ENCODE peak calls at places on chromosomes 13 and 19, in eight cellular contexts. One of them, this sample, is unnamed. For H3K4me1, the result is how much of the 10 kb centered on the place peaks cover.

GRCh38 chr19:47646924-47647323 is 38.0 kb downstream of the BICRA start:
- DNase-seq in psoas muscle: no peak
- DNase-seq in uterus: no peak
- DNase-seq in CD8-positive, alpha-beta T cell: no peak
- DNase-seq in IMR-90: no peak
- DNase-seq in GM23338: no peak
- DNase-seq in thoracic aorta: no peak
- DNase-seq in ovary: no peak
- DNase-seq in this sample: no peak

GRCh38 chr13:77699059-77699680 is 1.7 kb downstream of the SLAIN1 start:
- DNase-seq in GM23338: no peak
- DNase-seq in IMR-90: no peak
- DNase-seq in thoracic aorta: no peak
- DNase-seq in uterus: no peak
- DNase-seq in ovary: no peak
- DNase-seq in CD8-positive, alpha-beta T cell: no peak
- DNase-seq in psoas muscle: no peak
- DNase-seq in this sample: no peak

GRCh38 chr19:4374451-4375163 is 25.7 kb downstream of the SH3GL1 start:
- DNase-seq in IMR-90: peak
- DNase-seq in uterus: peak
- DNase-seq in CD8-positive, alpha-beta T cell: no peak
- DNase-seq in psoas muscle: peak
- DNase-seq in ovary: peak
- DNase-seq in thoracic aorta: peak
- DNase-seq in GM23338: no peak
- DNase-seq in this sample: peak

GRCh38 chr13:106378263-106378662 is 157.2 kb downstream of the EFNB2 start:
- DNase-seq in ovary: no peak
- DNase-seq in GM23338: no peak
- DNase-seq in IMR-90: no peak
- DNase-seq in psoas muscle: no peak
- DNase-seq in CD8-positive, alpha-beta T cell: no peak
- DNase-seq in thoracic aorta: no peak
- DNase-seq in uterus: no peak
- DNase-seq in this sample: no peak

GRCh38 chr13:92122454-92122853 is 724.0 kb downstream of the GPC5 start:
- DNase-seq in uterus: no peak
- DNase-seq in ovary: no peak
- DNase-seq in IMR-90: no peak
- DNase-seq in GM23338: no peak
- DNase-seq in thoracic aorta: no peak
- DNase-seq in psoas muscle: no peak
- DNase-seq in CD8-positive, alpha-beta T cell: no peak
- DNase-seq in this sample: no peak

GRCh38 chr19:8215783-8216182 is 6.6 kb downstream of the CERS4 start:
- DNase-seq in ovary: no peak
- DNase-seq in psoas muscle: no peak
- DNase-seq in thoracic aorta: no peak
- DNase-seq in IMR-90: no peak
- DNase-seq in uterus: no peak
- DNase-seq in GM23338: no peak
- DNase-seq in CD8-positive, alpha-beta T cell: no peak
- DNase-seq in this sample: no peak

GRCh38 chr19:7199613-7200533 is 94.3 kb downstream of the INSR start:
- DNase-seq in GM23338: no peak
- DNase-seq in CD8-positive, alpha-beta T cell: no peak
- DNase-seq in uterus: no peak
- DNase-seq in thoracic aorta: no peak
- DNase-seq in psoas muscle: no peak
- DNase-seq in IMR-90: peak
- DNase-seq in ovary: no peak
- DNase-seq in this sample: no peak

GRCh38 chr13:58611117-58611516 is 979.6 kb downstream of the PCDH17 start:
- DNase-seq in thoracic aorta: no peak
- DNase-seq in psoas muscle: no peak
- DNase-seq in uterus: no peak
- DNase-seq in ovary: no peak
- DNase-seq in CD8-positive, alpha-beta T cell: no peak
- DNase-seq in GM23338: no peak
- DNase-seq in IMR-90: no peak
- DNase-seq in this sample: no peak

GRCh38 chr19:17741456-17741855 is 9.8 kb upstream of the FCHO1 start:
- DNase-seq in uterus: no peak
- DNase-seq in GM23338: no peak
- DNase-seq in CD8-positive, alpha-beta T cell: no peak
- DNase-seq in IMR-90: no peak
- DNase-seq in ovary: no peak
- DNase-seq in psoas muscle: no peak
- DNase-seq in thoracic aorta: no peak
- DNase-seq in this sample: no peak

GRCh38 chr13:45713106-45713690 is 11.1 kb downstream of the CBY2 start:
- DNase-seq in IMR-90: no peak
- DNase-seq in ovary: no peak
- DNase-seq in uterus: no peak
- DNase-seq in CD8-positive, alpha-beta T cell: no peak
- DNase-seq in psoas muscle: no peak
- DNase-seq in GM23338: no peak
- DNase-seq in thoracic aorta: no peak
- DNase-seq in this sample: peak

GRCh38 chr13:67147257-67148218 is 82.6 kb downstream of the PCDH9 start:
- DNase-seq in CD8-positive, alpha-beta T cell: no peak
- DNase-seq in uterus: no peak
- DNase-seq in thoracic aorta: no peak
- DNase-seq in psoas muscle: no peak
- DNase-seq in ovary: no peak
- DNase-seq in IMR-90: peak
- DNase-seq in GM23338: peak
- DNase-seq in this sample: no peak

GRCh38 chr19:48844472-48844871 is 8.2 kb upstream of the HSD17B14 start:
- DNase-seq in uterus: no peak
- DNase-seq in ovary: no peak
- DNase-seq in psoas muscle: no peak
- DNase-seq in thoracic aorta: no peak
- DNase-seq in GM23338: peak
- DNase-seq in CD8-positive, alpha-beta T cell: no peak
- DNase-seq in IMR-90: peak
- DNase-seq in this sample: no peak

DNA sequence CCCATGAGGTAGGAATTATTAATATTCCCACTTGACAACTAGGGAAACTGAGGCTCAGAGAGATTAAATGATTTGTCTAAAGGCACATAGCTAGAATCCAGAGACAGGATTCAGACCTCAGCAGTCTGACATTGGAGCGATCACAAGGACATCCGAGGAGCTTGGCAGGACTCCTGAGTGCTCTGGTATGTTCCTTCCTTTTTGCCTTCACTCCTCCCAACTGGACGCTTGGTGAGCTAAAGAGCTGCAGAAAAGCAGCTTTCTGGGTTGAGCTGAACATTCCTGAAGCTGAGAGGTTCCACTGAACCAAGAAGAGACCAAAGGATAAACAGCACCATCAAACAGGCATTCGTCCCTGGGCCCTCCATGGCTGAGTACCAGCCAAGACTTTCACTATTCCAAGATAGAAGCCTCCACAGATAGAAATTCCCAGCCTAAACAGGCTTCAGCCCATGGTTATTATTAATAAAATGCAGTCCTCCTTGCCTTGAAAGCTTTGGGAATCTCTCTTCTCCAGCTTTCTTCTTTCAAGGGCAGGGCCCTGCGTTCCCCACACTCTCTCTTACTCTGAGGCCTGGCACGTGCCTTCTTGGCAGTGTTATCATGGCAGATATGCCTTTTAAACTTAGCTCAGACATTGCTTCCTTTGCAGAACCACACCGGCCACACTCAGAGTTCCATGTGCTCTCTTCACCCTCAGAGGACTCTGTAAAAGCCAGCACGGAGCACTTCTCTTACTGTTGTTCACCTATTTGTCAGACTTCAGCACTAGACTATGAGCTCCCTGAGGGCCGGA is 97.1 kb downstream of the CYSLTR2 start:
- DNase-seq in CD8-positive, alpha-beta T cell: no peak
- DNase-seq in psoas muscle: peak
- DNase-seq in GM23338: no peak
- DNase-seq in IMR-90: no peak
- DNase-seq in ovary: peak
- DNase-seq in uterus: peak
- DNase-seq in thoracic aorta: no peak
- DNase-seq in this sample: no peak
- TF ChIP-seq CTCF in CD8-positive, alpha-beta T cell: no peak
- TF ChIP-seq CTCF in psoas muscle: no peak
- TF ChIP-seq CTCF in GM23338: no peak
- TF ChIP-seq CTCF in IMR-90: no peak
- TF ChIP-seq CTCF in ovary: peak
- TF ChIP-seq CTCF in uterus: peak
- TF ChIP-seq CTCF in thoracic aorta: peak
- TF ChIP-seq CTCF in this sample: peak

GRCh38 chr13:50396001-50396400 is 380.8 kb downstream of the KCNRG start:
- DNase-seq in IMR-90: no peak
- DNase-seq in psoas muscle: no peak
- DNase-seq in uterus: no peak
- DNase-seq in ovary: no peak
- DNase-seq in GM23338: no peak
- DNase-seq in thoracic aorta: no peak
- DNase-seq in CD8-positive, alpha-beta T cell: no peak
- DNase-seq in this sample: no peak
- H3K4me1 ChIP-seq in IMR-90: under half
- H3K4me1 ChIP-seq in psoas muscle: under half
- H3K4me1 ChIP-seq in uterus: under half
- H3K4me1 ChIP-seq in ovary: under half
- H3K4me1 ChIP-seq in GM23338: under half
- H3K4me1 ChIP-seq in thoracic aorta: under half
- H3K4me1 ChIP-seq in CD8-positive, alpha-beta T cell: under half
- H3K4me1 ChIP-seq in this sample: under half

GRCh38 chr19:45955905-45956608 is 17.6 kb downstream of the NOVA2 start:
- DNase-seq in IMR-90: peak
- DNase-seq in thoracic aorta: no peak
- DNase-seq in ovary: no peak
- DNase-seq in CD8-positive, alpha-beta T cell: no peak
- DNase-seq in psoas muscle: peak
- DNase-seq in GM23338: no peak
- DNase-seq in uterus: peak
- DNase-seq in this sample: no peak

GRCh38 chr19:45953676-45954075 is 20.0 kb downstream of the NOVA2 start:
- DNase-seq in ovary: no peak
- DNase-seq in psoas muscle: no peak
- DNase-seq in GM23338: no peak
- DNase-seq in thoracic aorta: no peak
- DNase-seq in uterus: no peak
- DNase-seq in CD8-positive, alpha-beta T cell: no peak
- DNase-seq in IMR-90: no peak
- DNase-seq in this sample: no peak

GRCh38 chr19:45952691-45953505 is 20.8 kb downstream of the NOVA2 start:
- DNase-seq in CD8-positive, alpha-beta T cell: peak
- DNase-seq in GM23338: peak
- DNase-seq in thoracic aorta: no peak
- DNase-seq in IMR-90: peak
- DNase-seq in uterus: no peak
- DNase-seq in ovary: peak
- DNase-seq in psoas muscle: peak
- DNase-seq in this sample: no peak

GRCh38 chr19:45954132-45954531 is 19.5 kb downstream of the NOVA2 start:
- DNase-seq in GM23338: peak
- DNase-seq in ovary: no peak
- DNase-seq in thoracic aorta: no peak
- DNase-seq in psoas muscle: no peak
- DNase-seq in IMR-90: no peak
- DNase-seq in CD8-positive, alpha-beta T cell: no peak
- DNase-seq in uterus: no peak
- DNase-seq in this sample: no peak

DNA sequence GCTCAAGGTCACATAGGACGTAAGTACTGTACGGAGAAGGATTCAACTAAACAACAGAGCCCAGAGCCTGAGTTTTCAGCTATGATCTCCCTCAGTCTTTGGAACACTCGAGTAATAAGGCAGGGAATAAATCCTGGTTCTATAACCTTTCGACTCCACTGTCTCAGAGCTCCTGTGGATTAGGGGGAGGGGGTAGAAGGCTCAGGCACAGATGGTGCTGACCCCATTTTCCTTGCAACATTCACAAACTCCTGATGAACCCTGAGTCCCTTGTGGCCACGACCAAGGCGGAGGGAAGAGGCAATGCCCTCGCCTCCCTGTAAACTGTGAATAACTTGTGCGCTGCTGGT is 21.3 kb downstream of the NOVA2 start:
- DNase-seq in IMR-90: no peak
- DNase-seq in thoracic aorta: no peak
- DNase-seq in uterus: no peak
- DNase-seq in psoas muscle: no peak
- DNase-seq in ovary: no peak
- DNase-seq in GM23338: no peak
- DNase-seq in CD8-positive, alpha-beta T cell: no peak
- DNase-seq in this sample: no peak
- H3K4me3 ChIP-seq in IMR-90: no peak
- H3K4me3 ChIP-seq in thoracic aorta: no peak
- H3K4me3 ChIP-seq in uterus: no peak
- H3K4me3 ChIP-seq in psoas muscle: no peak
- H3K4me3 ChIP-seq in ovary: no peak
- H3K4me3 ChIP-seq in GM23338: peak
- H3K4me3 ChIP-seq in CD8-positive, alpha-beta T cell: no peak
- H3K4me3 ChIP-seq in this sample: no peak

GRCh38 chr13:43983373-43983772 is 103.7 kb downstream of the LACC1 start:
- DNase-seq in uterus: no peak
- DNase-seq in thoracic aorta: no peak
- DNase-seq in ovary: no peak
- DNase-seq in psoas muscle: no peak
- DNase-seq in GM23338: no peak
- DNase-seq in CD8-positive, alpha-beta T cell: no peak
- DNase-seq in IMR-90: peak
- DNase-seq in this sample: no peak
- TF ChIP-seq CTCF in uterus: no peak
- TF ChIP-seq CTCF in thoracic aorta: no peak
- TF ChIP-seq CTCF in ovary: no peak
- TF ChIP-seq CTCF in psoas muscle: no peak
- TF ChIP-seq CTCF in GM23338: no peak
- TF ChIP-seq CTCF in CD8-positive, alpha-beta T cell: no peak
- TF ChIP-seq CTCF in IMR-90: no peak
- TF ChIP-seq CTCF in this sample: no peak